ENCODE peak calls at places on chromosomes 16 and 17, in ten cellular contexts. L is cardiac fibroblast, T is fibroblast of pulmonary artery, E is heart right ventricle, K is psoas muscle, F is neural progenitor cell, O is AG04450, S is testis, R is PC-9, Y is coronary artery. V is an unnamed sample.
A peak's percentile ranks its signal among the peaks of the same experiment; 100 is the strongest.

GRCh38 chr16:88681709-88682451 is 4.4 kb downstream of the SNAI3 start:
- DNase-seq in L (no peak), R (no peak), E (no peak), S (peak; percentile 65), F (no peak), Y (no peak), K (peak; percentile 65), O (no peak), T (no peak), V (no peak)

GRCh38 chr16:84271866-84272265 is 22.8 kb upstream of the WFDC1 start:
- DNase-seq in L (no peak), E (no peak), R (no peak), O (no peak), T (no peak), K (no peak), S (no peak), F (no peak), Y (no peak), V (no peak)

GRCh38 chr17:77496831-77497577 is 356.2 kb downstream of the SEC14L1 start:
- DNase-seq in K (peak; percentile 41), R (no peak), F (no peak), O (no peak), L (no peak), T (no peak), S (no peak), E (no peak), Y (peak; percentile 68), V (no peak)

GRCh38 chr16:80569440-80570105 is 28.8 kb downstream of the DYNLRB2 start:
- DNase-seq in F (no peak), S (no peak), E (no peak), Y (no peak), O (no peak), T (peak; percentile 44), L (peak; percentile 27), R (no peak), K (no peak), V (peak; percentile 54)

GRCh38 chr16:86215233-86215978 is 294.9 kb upstream of the FOXF1 start:
- DNase-seq in O (no peak), K (no peak), T (no peak), F (no peak), E (no peak), Y (no peak), R (no peak), S (no peak), L (no peak), V (no peak)

GRCh38 chr16:78659668-78660217 is 560.3 kb downstream of the WWOX start:
- DNase-seq in S (no peak), E (no peak), K (no peak), F (no peak), O (no peak), T (no peak), Y (no peak), R (no peak), L (no peak), V (no peak)

GRCh38 chr17:6075050-6075449 is 4.9 kb downstream of the WSCD1 start:
- DNase-seq in E (no peak), F (no peak), O (no peak), K (peak; percentile 57), T (no peak), R (no peak), S (no peak), Y (no peak), L (no peak), V (no peak)

GRCh38 chr16:72558501-72558900 is 386.5 kb upstream of the PMFBP1 start:
- DNase-seq in K (no peak), O (no peak), E (no peak), T (no peak), L (no peak), Y (no peak), R (no peak), F (no peak), S (no peak), V (no peak)

GRCh38 chr16:11526921-11527320 is 59.8 kb downstream of the LITAF start:
- DNase-seq in K (peak; percentile 41), F (peak; percentile 61), L (no peak), R (no peak), T (no peak), Y (no peak), E (no peak), O (no peak), S (no peak), V (no peak)

GRCh38 chr17:44569459-44569858 is 12.2 kb downstream of the FZD2 start:
- DNase-seq in T (no peak), O (no peak), L (no peak), Y (no peak), R (no peak), S (no peak), F (peak; percentile 59), K (no peak), E (no peak), V (no peak)

GRCh38 chr17:72682597-72682996 is 409.9 kb downstream of the SLC39A11 start:
- DNase-seq in O (no peak), T (no peak), K (no peak), L (no peak), Y (no peak), S (no peak), E (no peak), F (no peak), R (peak; percentile 64), V (peak; percentile 47)

GRCh38 chr17:70636517-70637133 is 467.3 kb downstream of the KCNJ2 start:
- DNase-seq in S (peak; percentile 24), F (peak; percentile 42), Y (no peak), E (peak; percentile 12), L (peak; percentile 59), O (peak; percentile 10), R (no peak), K (no peak), T (peak; percentile 64), V (peak; percentile 70)

GRCh38 chr17:15657868-15658775 is 26.0 kb downstream of the TRIM16 start:
- DNase-seq in T (no peak), Y (no peak), E (no peak), F (no peak), S (no peak), K (no peak), L (no peak), O (no peak), R (peak; percentile 97), V (no peak)

GRCh38 chr17:56313201-56313600 is 159.9 kb downstream of the ANKFN1 start:
- DNase-seq in E (no peak), O (no peak), T (no peak), K (no peak), F (no peak), Y (no peak), L (no peak), S (no peak), R (no peak), V (no peak)

GRCh38 chr17:78058001-78058400 is 70.6 kb downstream of the TMC6 start:
- DNase-seq in F (no peak), L (no peak), E (no peak), T (no peak), Y (no peak), S (no peak), R (no peak), O (no peak), K (no peak), V (no peak)

GRCh38 chr16:73020409-73020884 is 27.5 kb downstream of the ZFHX3 start:
- DNase-seq in E (peak; percentile 74), T (peak; percentile 91), Y (peak; percentile 88), O (peak; percentile 46), L (peak; percentile 91), F (no peak), S (no peak), K (peak; percentile 85), R (peak; percentile 92), V (peak; percentile 86)

DNA sequence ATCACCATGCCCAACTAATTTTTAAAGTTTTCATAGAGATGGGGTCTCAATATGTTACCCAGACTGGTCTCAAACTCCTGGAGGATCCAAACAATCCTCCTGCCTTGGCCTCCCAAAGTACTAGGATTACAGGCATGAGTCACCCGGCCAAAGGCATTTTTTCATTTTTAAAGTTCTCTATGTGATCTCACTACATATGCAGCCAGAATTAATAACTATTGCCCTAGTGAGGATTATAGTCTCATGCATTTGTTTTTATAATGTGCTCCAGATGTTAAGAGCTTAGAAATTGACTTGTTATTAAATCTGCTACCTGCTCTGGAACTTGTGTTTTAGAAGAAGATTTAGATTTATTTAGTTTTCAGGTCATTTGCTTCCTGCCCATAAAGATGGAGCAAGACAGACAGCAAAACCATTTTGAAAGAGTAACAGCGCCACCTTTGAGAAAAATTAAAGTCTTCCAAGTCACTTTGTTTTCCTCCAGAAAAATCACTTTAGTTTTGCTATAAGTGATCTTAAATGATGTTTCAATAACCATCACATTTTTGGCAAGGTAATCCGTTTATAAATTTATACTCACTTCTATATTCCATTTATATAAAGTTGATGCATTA is 79.5 kb downstream of the CA4 start:
- DNase-seq in L (no peak), R (no peak), F (no peak), T (peak; percentile 26), O (no peak), E (no peak), S (no peak), K (no peak), Y (no peak), V (peak; percentile 39)
- TF ChIP-seq CTCF in L (no peak), R (no peak), F (peak; percentile 42), T (no peak), O (no peak), E (no peak), S (no peak), K (no peak), Y (no peak), V (peak; percentile 15)

GRCh38 chr16:50267151-50267631 is 840 bp downstream of the ADCY7 start:
- DNase-seq in S (no peak), K (peak; percentile 44), F (no peak), T (no peak), R (no peak), Y (no peak), E (no peak), L (no peak), O (no peak), V (no peak)
- H3K4me3 ChIP-seq in S (no peak overlapping the region), K (peak overlapping the region; percentile 46), F (no peak overlapping the region), T (peak overlapping the region; percentile 52), R (peak overlapping the region; percentile 43), Y (peak overlapping the region; percentile 64), E (peak overlapping the region; percentile 48), L (peak overlapping the region; percentile 65), O (peak overlapping the region; percentile 62), V (no peak overlapping the region)

DNA sequence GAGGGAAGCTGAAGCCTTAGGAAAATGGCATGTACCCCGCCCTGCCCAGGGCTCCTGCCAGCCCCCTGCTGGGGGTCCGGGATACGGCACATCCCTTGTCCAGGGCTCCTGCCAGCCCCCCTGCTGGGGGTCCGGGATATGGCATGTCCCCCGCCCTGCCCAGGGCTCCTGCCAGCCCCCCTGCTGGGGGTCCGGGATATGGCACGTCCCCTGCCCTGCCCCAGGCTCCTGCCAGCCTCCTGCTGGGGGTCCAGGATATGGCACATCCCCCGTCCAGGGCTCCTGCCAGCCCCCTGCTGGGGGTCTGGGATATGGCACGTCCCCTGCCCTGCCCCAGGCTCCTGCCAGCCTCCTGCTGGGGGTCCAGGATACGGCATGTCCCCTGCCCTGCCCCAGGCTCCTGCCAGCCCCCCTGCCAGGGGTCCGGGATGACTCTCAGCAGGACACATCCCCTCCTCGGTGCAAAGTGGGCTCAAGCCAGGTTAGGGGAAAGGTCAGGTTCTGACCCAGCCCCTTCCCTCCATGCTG is 43.2 kb downstream of the RPH3AL start:
- DNase-seq in R (peak; percentile 32), L (no peak), T (no peak), O (no peak), Y (no peak), E (no peak), S (no peak), K (peak; percentile 49), F (peak; percentile 78), V (peak; percentile 20)
- TF ChIP-seq CTCF in R (peak; percentile 64), L (peak; percentile 46), T (peak; percentile 25), O (peak; percentile 56), Y (no peak), E (peak; percentile 32), S (no peak), K (peak; percentile 36), F (peak; percentile 73), V (peak; percentile 53)

GRCh38 chr17:1267471-1267947 is 2.7 kb upstream of the BHLHA9 start:
- DNase-seq in T (peak; percentile 22), K (no peak), Y (no peak), O (no peak), L (peak; percentile 51), S (no peak), R (no peak), E (peak; percentile 34), F (peak; percentile 50), V (no peak)
- H3K4me3 ChIP-seq in T (peak overlapping the region; percentile 64), K (peak overlapping the region; percentile 80), Y (peak overlapping the region; percentile 82), O (peak overlapping the region; percentile 74), L (peak overlapping the region; percentile 62), S (peak overlapping the region; percentile 67), R (peak overlapping the region; percentile 87), E (peak overlapping the region; percentile 73), F (peak overlapping the region; percentile 71), V (peak overlapping the region; percentile 75)